ENCODE peak calls at places on chromosomes 12 and 14, in four cellular contexts. Q is HepG2, W is K562, A is GM12878. G is an unnamed sample.
A peak's percentile ranks its signal among the peaks of the same experiment; 100 is the strongest.

GRCh38 chr12:68538722-68539614 is 71.7 kb upstream of the RAP1B start:
- DNase-seq in Q (no peak), W (peak; percentile 19), A (peak; percentile 59), G (no peak)

GRCh38 chr14:102805454-102805891 is 28.2 kb downstream of the TRAF3 start:
- DNase-seq in A (no peak), Q (no peak), W (no peak), G (no peak)

GRCh38 chr12:72540811-72541210 is 268.6 kb downstream of the TRHDE start:
- DNase-seq in W (no peak), A (no peak), Q (no peak), G (no peak)

GRCh38 chr14:28608438-28608837 is 158.1 kb upstream of the FOXG1 start:
- DNase-seq in A (no peak), W (no peak), Q (no peak), G (no peak)

GRCh38 chr12:66269757-66270383 is 32.4 kb upstream of the HELB start:
- DNase-seq in W (no peak), Q (peak; percentile 40), A (peak; percentile 5), G (peak; percentile 55)

GRCh38 chr14:54220122-54220691 is 176.6 kb upstream of the CDKN3 start:
- DNase-seq in A (no peak), W (no peak), Q (no peak), G (no peak)

GRCh38 chr12:52926596-52927241 is 21.8 kb upstream of the KRT8 start:
- DNase-seq in A (no peak), W (peak; percentile 10), Q (no peak), G (no peak)

GRCh38 chr12:45089417-45089816 is 38.5 kb upstream of the DBX2 start:
- DNase-seq in Q (no peak), A (no peak), W (no peak), G (no peak)

GRCh38 chr14:96592591-96593388 is 90.6 kb downstream of the PAPOLA start:
- DNase-seq in W (peak; percentile 92), Q (peak; percentile 10), A (no peak), G (no peak)
- TF ChIP-seq SP1 in W (no peak), Q (no peak), A (no peak), G (no peak)

GRCh38 chr12:49093746-49094103 is 876 bp downstream of the DHH start:
- DNase-seq in W (no peak), A (no peak), Q (no peak), G (no peak)
- TF ChIP-seq TARDBP in W (no peak), A (no peak), Q (no peak), G (no peak)

GRCh38 chr14:21866479-21866878 is 192.9 kb upstream of the OR4E1 start:
- DNase-seq in Q (no peak), A (no peak), W (no peak), G (no peak)
- TF ChIP-seq SP1 in Q (no peak), A (no peak), W (no peak), G (no peak)

GRCh38 chr12:47739959-47740358 is 14.7 kb upstream of the ENDOU start:
- DNase-seq in W (peak; percentile 62), A (no peak), Q (peak; percentile 15), G (no peak)
- TF ChIP-seq TARDBP in W (no peak), A (no peak), Q (no peak), G (no peak)

DNA sequence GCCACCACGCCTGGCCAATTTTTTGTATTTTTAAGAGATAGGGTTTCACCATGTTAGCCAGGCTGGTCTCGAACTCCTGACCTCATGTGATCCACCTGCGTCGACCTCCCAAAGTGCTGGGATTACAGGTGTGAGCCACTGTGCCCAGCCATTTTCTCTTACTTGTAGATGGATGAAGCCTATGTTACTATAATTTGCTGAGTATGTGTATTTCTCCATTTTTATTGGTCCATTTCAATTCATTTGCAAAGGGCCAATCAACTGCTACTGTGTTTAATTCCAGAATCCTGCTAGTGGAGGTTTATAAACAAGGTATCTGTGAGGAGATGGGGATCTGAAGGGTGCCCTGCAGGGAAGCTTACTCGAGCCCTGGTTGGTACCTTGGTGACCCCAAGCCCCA is 101.7 kb upstream of the MAX start:
- DNase-seq in Q (no peak), W (no peak), A (no peak), G (no peak)
- TF ChIP-seq SP1 in Q (no peak), W (no peak), A (no peak), G (no peak)

GRCh38 chr12:8678661-8679111 is 16.1 kb upstream of the MFAP5 start:
- DNase-seq in W (no peak), Q (no peak), A (no peak), G (no peak)
- TF ChIP-seq TARDBP in W (no peak), Q (no peak), A (no peak), G (no peak)